ENCODE peak calls at places on chromosomes 13 and 19, in eight cellular contexts. O, I, N, Q, A, Z, D and P are unnamed samples.

GRCh38 chr19:40596608-40597328 is 4.4 kb upstream of the LTBP4 start:
- DNase-seq in O (peak), I (peak), N (peak), Q (no peak), A (peak), Z (peak), D (no peak), P (peak)

GRCh38 chr19:48487944-48488343 is 18.8 kb downstream of the CYTH2 start:
- DNase-seq in O (peak), I (no peak), N (peak), Q (no peak), A (peak), Z (no peak), D (no peak), P (peak)

GRCh38 chr13:28346136-28346535 is 148.8 kb downstream of the FLT1 start:
- DNase-seq in O (peak), I (no peak), N (no peak), Q (no peak), A (no peak), Z (no peak), D (no peak), P (no peak)

GRCh38 chr13:112104873-112105234 is 37.9 kb downstream of the SOX1 start:
- DNase-seq in O (no peak), I (no peak), N (no peak), Q (no peak), A (no peak), Z (no peak), D (no peak), P (no peak)

GRCh38 chr13:32081591-32081990 is 50.0 kb downstream of the FRY start:
- DNase-seq in O (no peak), I (no peak), N (no peak), Q (no peak), A (no peak), Z (no peak), D (no peak), P (no peak)

GRCh38 chr19:42433503-42434260 is 6.5 kb upstream of the LIPE start:
- DNase-seq in O (peak), I (peak), N (peak), Q (no peak), A (peak), Z (peak), D (peak), P (peak)

GRCh38 chr13:85093808-85094207 is 705.4 kb downstream of the SLITRK6 start:
- DNase-seq in O (no peak), I (no peak), N (no peak), Q (no peak), A (no peak), Z (peak), D (peak), P (no peak)

GRCh38 chr13:72456486-72456885 is 270.9 kb downstream of the MZT1 start:
- DNase-seq in O (no peak), I (no peak), N (no peak), Q (no peak), A (no peak), Z (no peak), D (no peak), P (no peak)

GRCh38 chr13:106466691-106467405 is 68.6 kb downstream of the EFNB2 start:
- DNase-seq in O (no peak), I (no peak), N (no peak), Q (no peak), A (no peak), Z (no peak), D (no peak), P (no peak)

GRCh38 chr13:28326081-28326480 is 168.8 kb downstream of the FLT1 start:
- DNase-seq in O (no peak), I (no peak), N (no peak), Q (no peak), A (no peak), Z (no peak), D (no peak), P (no peak)

GRCh38 chr19:38877781-38878574 is at the start of gene RINL:
- DNase-seq in O (no peak), I (peak), N (peak), Q (no peak), A (peak), Z (no peak), D (no peak), P (peak)

GRCh38 chr19:44968670-44969069 is 13.5 kb downstream of the CLPTM1 start:
- DNase-seq in O (no peak), I (no peak), N (no peak), Q (no peak), A (no peak), Z (no peak), D (no peak), P (no peak)

GRCh38 chr13:41130356-41130755 is 2.2 kb downstream of the KBTBD6 start:
- DNase-seq in O (peak), I (no peak), N (no peak), Q (no peak), A (no peak), Z (no peak), D (no peak), P (no peak)

GRCh38 chr19:50202399-50202798 is 1.0 kb upstream of the MYH14 start:
- DNase-seq in O (no peak), I (no peak), N (no peak), Q (no peak), A (no peak), Z (no peak), D (no peak), P (no peak)

GRCh38 chr13:48873081-48873480 is 102.6 kb upstream of the FNDC3A start:
- DNase-seq in O (no peak), I (no peak), N (no peak), Q (no peak), A (no peak), Z (no peak), D (no peak), P (no peak)

GRCh38 chr13:75637101-75637774 is 1.1 kb downstream of the LMO7 start:
- DNase-seq in O (no peak), I (no peak), N (no peak), Q (no peak), A (no peak), Z (no peak), D (no peak), P (no peak)

GRCh38 chr19:50383307-50383851 is 768 bp upstream of the POLD1 start:
- DNase-seq in O (no peak), I (no peak), N (no peak), Q (no peak), A (no peak), Z (peak), D (no peak), P (no peak)

GRCh38 chr19:21482863-21483276 is 22.5 kb upstream of the ZNF429 start:
- DNase-seq in O (no peak), I (peak), N (peak), Q (no peak), A (peak), Z (peak), D (no peak), P (peak)

GRCh38 chr19:37999309-38000213 is 92.6 kb downstream of the SIPA1L3 start:
- DNase-seq in O (peak), I (peak), N (peak), Q (no peak), A (no peak), Z (no peak), D (peak), P (peak)

GRCh38 chr19:51131780-51132680 is 7.3 kb downstream of the SIGLEC9 start:
- DNase-seq in O (peak), I (no peak), N (peak), Q (no peak), A (peak), Z (no peak), D (no peak), P (peak)

GRCh38 chr19:11496391-11497163 is 9.1 kb downstream of the ZNF653 start:
- DNase-seq in O (peak), I (peak), N (peak), Q (no peak), A (peak), Z (peak), D (peak), P (peak)

GRCh38 chr19:784541-784940 is 12.7 kb upstream of the PTBP1 start:
- DNase-seq in O (no peak), I (no peak), N (peak), Q (no peak), A (no peak), Z (no peak), D (no peak), P (peak)

GRCh38 chr13:49670828-49671227 is 20.5 kb downstream of the EBPL start:
- DNase-seq in O (no peak), I (no peak), N (no peak), Q (no peak), A (no peak), Z (no peak), D (no peak), P (no peak)

GRCh38 chr13:98972627-98973026 is 5.2 kb downstream of the DOCK9 start:
- DNase-seq in O (peak), I (no peak), N (no peak), Q (no peak), A (no peak), Z (no peak), D (no peak), P (no peak)

GRCh38 chr13:78750735-78751134 is 91.8 kb upstream of the OBI1 start:
- DNase-seq in O (no peak), I (no peak), N (no peak), Q (no peak), A (no peak), Z (no peak), D (no peak), P (no peak)

GRCh38 chr19:3046621-3047306 is 15.5 kb downstream of the TLE5 start:
- DNase-seq in O (no peak), I (no peak), N (peak), Q (no peak), A (no peak), Z (peak), D (no peak), P (peak)

GRCh38 chr13:65417953-65418352 is 1812.2 kb downstream of the PCDH9 start:
- DNase-seq in O (no peak), I (no peak), N (no peak), Q (no peak), A (no peak), Z (no peak), D (no peak), P (no peak)

GRCh38 chr19:35851213-35852028 is 883 bp downstream of the NPHS1 start:
- DNase-seq in O (no peak), I (no peak), N (peak), Q (no peak), A (no peak), Z (no peak), D (no peak), P (no peak)
- TF ChIP-seq POLR2A in O (no peak), I (no peak), N (no peak), Q (no peak), A (no peak), Z (no peak), D (no peak), P (no peak)

GRCh38 chr13:33197551-33197971 is 88.0 kb downstream of the STARD13 start:
- DNase-seq in O (no peak), I (no peak), N (no peak), Q (no peak), A (no peak), Z (no peak), D (no peak), P (no peak)
- H3K27ac ChIP-seq in O (peak), I (no peak), N (no peak), Q (peak), A (peak), Z (no peak), D (peak), P (peak)

GRCh38 chr19:10114651-10115391 is 3.3 kb downstream of the P2RY11 start:
- DNase-seq in O (no peak), I (no peak), N (no peak), Q (no peak), A (no peak), Z (no peak), D (no peak), P (no peak)

GRCh38 chr19:10113592-10113963 is 2.1 kb downstream of the P2RY11 start:
- DNase-seq in O (no peak), I (no peak), N (no peak), Q (no peak), A (no peak), Z (no peak), D (no peak), P (no peak)

GRCh38 chr19:10115392-10116084 is 4.0 kb downstream of the P2RY11 start:
- DNase-seq in O (no peak), I (no peak), N (no peak), Q (no peak), A (no peak), Z (no peak), D (no peak), P (no peak)

GRCh38 chr19:10112895-10113591 is 1.6 kb downstream of the P2RY11 start:
- DNase-seq in O (no peak), I (peak), N (peak), Q (no peak), A (peak), Z (no peak), D (no peak), P (peak)

DNA sequence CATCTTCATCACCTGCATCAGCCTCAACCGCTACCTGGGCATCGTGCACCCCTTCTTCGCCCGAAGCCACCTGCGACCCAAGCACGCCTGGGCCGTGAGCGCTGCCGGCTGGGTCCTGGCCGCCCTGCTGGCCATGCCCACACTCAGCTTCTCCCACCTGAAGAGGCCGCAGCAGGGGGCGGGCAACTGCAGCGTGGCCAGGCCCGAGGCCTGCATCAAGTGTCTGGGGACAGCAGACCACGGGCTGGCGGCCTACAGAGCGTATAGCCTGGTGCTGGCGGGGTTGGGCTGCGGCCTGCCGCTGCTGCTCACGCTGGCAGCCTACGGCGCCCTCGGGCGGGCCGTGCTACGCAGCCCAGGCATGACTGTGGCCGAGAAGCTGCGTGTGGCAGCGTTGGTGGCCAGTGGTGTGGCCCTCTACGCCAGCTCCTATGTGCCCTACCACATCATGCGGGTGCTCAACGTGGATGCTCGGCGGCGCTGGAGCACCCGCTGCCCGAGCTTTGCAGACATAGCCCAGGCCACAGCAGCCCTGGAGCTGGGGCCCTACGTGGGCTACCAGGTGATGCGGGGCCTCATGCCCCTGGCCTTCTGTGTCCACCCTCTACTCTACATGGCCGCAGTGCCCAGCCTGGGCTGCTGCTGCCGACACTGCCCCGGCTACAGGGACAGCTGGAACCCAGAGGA is 2.6 kb downstream of the P2RY11 start:
- DNase-seq in O (no peak), I (no peak), N (no peak), Q (no peak), A (no peak), Z (no peak), D (no peak), P (no peak)
- TF ChIP-seq POLR2A in O (no peak), I (no peak), N (no peak), Q (peak), A (no peak), Z (no peak), D (no peak), P (no peak)

GRCh38 chr19:55353356-55353802 is 1.1 kb downstream of the COX6B2 start:
- DNase-seq in O (no peak), I (no peak), N (no peak), Q (no peak), A (no peak), Z (no peak), D (no peak), P (no peak)

GRCh38 chr19:55355213-55355821 is 798 bp upstream of the COX6B2 start:
- DNase-seq in O (no peak), I (no peak), N (no peak), Q (no peak), A (no peak), Z (no peak), D (no peak), P (no peak)

GRCh38 chr19:55354698-55355212 is at the start of gene COX6B2:
- DNase-seq in O (no peak), I (no peak), N (no peak), Q (no peak), A (no peak), Z (no peak), D (no peak), P (no peak)

GRCh38 chr19:55352746-55353145 is 1.8 kb downstream of the COX6B2 start:
- DNase-seq in O (no peak), I (no peak), N (no peak), Q (no peak), A (no peak), Z (no peak), D (no peak), P (no peak)

GRCh38 chr19:55353803-55354697 is 469 bp downstream of the COX6B2 start:
- DNase-seq in O (peak), I (no peak), N (peak), Q (no peak), A (peak), Z (peak), D (no peak), P (peak)
- H3K27ac ChIP-seq in O (peak), I (no peak), N (no peak), Q (no peak), A (no peak), Z (no peak), D (no peak), P (no peak)